ENCODE peak calls at places on chromosomes 5 and 9, in four cellular contexts. Q is HepG2, E is GM12878, X is A549. K is an unnamed sample.

GRCh38 chr5:120942551-120942950 is 478.5 kb downstream of the PRR16 start:
- DNase-seq in Q (no peak), E (no peak), X (no peak), K (no peak)

GRCh38 chr5:947626-948471 is 55.2 kb downstream of the TRIP13 start:
- DNase-seq in Q (no peak), E (no peak), X (no peak), K (peak; percentile 82)

GRCh38 chr9:84169240-84169639 is 171.3 kb downstream of the SLC28A3 start:
- DNase-seq in Q (no peak), E (no peak), X (no peak), K (no peak)

GRCh38 chr5:54309237-54309636 is 1.1 kb downstream of the ARL15 start:
- DNase-seq in Q (no peak), E (no peak), X (no peak), K (peak; percentile 4)

GRCh38 chr5:110441035-110441434 is 285.4 kb downstream of the TMEM232 start:
- DNase-seq in Q (peak; percentile 37), E (no peak), X (no peak), K (peak; percentile 32)

GRCh38 chr9:20419552-20419951 is 202.7 kb downstream of the MLLT3 start:
- DNase-seq in Q (no peak), E (no peak), X (no peak), K (peak; percentile 16)

GRCh38 chr5:149466457-149466972 is 84.7 kb downstream of the CSNK1A1 start:
- DNase-seq in Q (no peak), E (no peak), X (peak; percentile 58), K (peak; percentile 83)

GRCh38 chr5:105677291-105677690 is 1993.4 kb downstream of the EFNA5 start:
- DNase-seq in Q (no peak), E (no peak), X (no peak), K (no peak)

GRCh38 chr9:117546894-117547293 is 132.0 kb upstream of the ASTN2 start:
- DNase-seq in Q (no peak), E (no peak), X (no peak), K (no peak)

GRCh38 chr9:89183146-89183545 is 4.5 kb upstream of the SHC3 start:
- DNase-seq in Q (no peak), E (no peak), X (no peak), K (no peak)
- TF ChIP-seq CTCF in Q (peak; percentile 30), E (peak; percentile 17), X (no peak), K (no peak)

GRCh38 chr9:137454506-137455360 is 4.4 kb downstream of the NSMF start:
- DNase-seq in Q (peak; percentile 84), E (no peak), X (no peak), K (no peak)

GRCh38 chr9:137451976-137452760 is 7.0 kb downstream of the NSMF start:
- DNase-seq in Q (no peak), E (no peak), X (no peak), K (peak; percentile 43)

GRCh38 chr9:137453643-137454081 is 5.5 kb downstream of the NSMF start:
- DNase-seq in Q (peak; percentile 41), E (no peak), X (peak; percentile 43), K (peak; percentile 58)

GRCh38 chr9:137454145-137454505 is 5.0 kb downstream of the NSMF start:
- DNase-seq in Q (no peak), E (no peak), X (no peak), K (peak; percentile 49)

DNA sequence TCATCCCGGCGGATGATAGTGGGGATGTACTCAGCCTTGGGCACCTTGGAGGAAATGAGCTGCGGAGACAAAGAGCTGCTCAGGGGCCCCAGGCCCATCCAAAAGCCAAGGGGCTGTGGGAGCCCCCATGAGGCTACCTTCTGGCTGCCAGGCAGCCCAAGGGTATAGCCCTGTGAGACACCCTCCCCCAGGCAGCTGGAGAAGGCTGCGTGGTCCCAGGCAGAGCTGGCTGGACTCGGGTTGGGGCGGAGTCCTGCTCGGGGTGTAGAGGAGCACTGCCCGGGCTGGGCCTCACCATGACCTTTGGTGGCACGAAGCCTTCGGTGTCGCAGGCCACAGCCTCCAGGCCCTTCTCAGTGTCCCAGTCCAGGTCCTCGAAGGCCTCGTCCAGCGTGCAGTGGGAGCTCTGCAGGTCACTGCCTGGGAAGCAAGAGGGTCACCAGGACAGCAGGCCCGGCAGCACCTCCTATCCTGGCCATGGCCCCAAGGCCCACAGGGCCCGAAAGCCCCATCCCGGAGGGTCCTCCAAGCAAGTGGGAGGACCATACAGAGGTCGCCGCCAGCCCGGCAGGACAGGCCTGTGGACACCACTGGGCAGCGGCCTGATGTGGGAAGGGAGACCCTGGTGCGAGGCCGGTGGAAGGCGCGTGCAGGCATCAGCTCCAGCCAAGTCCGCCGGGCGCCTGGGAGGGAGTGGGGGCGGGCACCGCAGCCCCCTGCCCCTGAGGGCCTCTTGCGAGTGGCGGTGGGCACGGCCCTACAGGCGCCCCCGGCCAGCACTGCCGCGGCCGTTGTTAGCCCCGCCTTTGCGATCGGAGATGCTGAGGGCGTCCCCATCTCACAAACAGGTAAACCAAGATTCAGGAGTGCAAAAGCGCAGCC is 6.1 kb downstream of the NSMF start:
- DNase-seq in Q (no peak), E (no peak), X (no peak), K (no peak)
- TF ChIP-seq MAX in Q (no peak), E (no peak), X (no peak), K (no peak)

GRCh38 chr9:98714833-98715232 is 6.1 kb upstream of the GABBR2 start:
- DNase-seq in Q (no peak), E (no peak), X (no peak), K (no peak)

GRCh38 chr9:98721643-98722042 is 12.9 kb upstream of the GABBR2 start:
- DNase-seq in Q (no peak), E (no peak), X (no peak), K (no peak)

GRCh38 chr9:98724810-98725530 is 16.2 kb upstream of the GABBR2 start:
- DNase-seq in Q (no peak), E (no peak), X (no peak), K (no peak)

GRCh38 chr9:98719055-98719454 is 10.3 kb upstream of the GABBR2 start:
- DNase-seq in Q (no peak), E (no peak), X (no peak), K (no peak)

DNA sequence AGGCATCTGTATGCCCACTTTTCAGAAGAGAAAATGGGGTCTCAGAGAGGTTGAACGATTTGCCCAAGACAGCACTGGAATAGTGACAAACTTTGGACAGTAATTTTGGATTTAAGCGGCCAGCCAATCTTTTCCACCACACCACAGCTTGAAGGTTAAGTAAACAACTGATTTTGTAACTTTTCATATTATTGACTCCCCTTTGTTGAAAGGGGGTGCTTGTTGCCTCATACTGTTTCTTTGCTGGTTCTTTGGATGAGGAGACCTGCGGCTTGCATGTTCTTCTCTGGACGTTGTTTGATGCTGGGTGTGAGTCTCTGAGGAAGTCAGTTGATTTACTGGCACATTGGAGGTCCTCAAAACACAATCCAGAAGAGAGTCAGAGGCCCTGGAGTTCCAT is 11.7 kb upstream of the GABBR2 start:
- DNase-seq in Q (no peak), E (no peak), X (no peak), K (no peak)
- TF ChIP-seq MYC in Q (no peak), E (no peak), X (no peak), K (no peak)

GRCh38 chr5:113508756-113509155 is 4.7 kb upstream of the YTHDC2 start:
- DNase-seq in Q (no peak), E (no peak), X (no peak), K (no peak)

GRCh38 chr5:113512341-113512740 is 1.2 kb upstream of the YTHDC2 start:
- DNase-seq in Q (no peak), E (no peak), X (no peak), K (no peak)

GRCh38 chr5:113514263-113514590 is 733 bp downstream of the YTHDC2 start:
- DNase-seq in Q (peak; percentile 17), E (no peak), X (no peak), K (no peak)

GRCh38 chr5:113513384-113514262 is at the start of gene YTHDC2:
- DNase-seq in Q (peak; percentile 77), E (peak; percentile 42), X (peak; percentile 51), K (peak; percentile 90)

GRCh38 chr5:113510836-113511451 is 2.5 kb upstream of the YTHDC2 start:
- DNase-seq in Q (peak; percentile 50), E (no peak), X (no peak), K (peak; percentile 57)
- TF ChIP-seq CTCF in Q (peak; percentile 59), E (peak; percentile 70), X (peak; percentile 65), K (no peak)

GRCh38 chr5:102341918-102342317 is 45.8 kb upstream of the SLCO4C1 start:
- DNase-seq in Q (no peak), E (no peak), X (no peak), K (no peak)
- TF ChIP-seq MAX in Q (no peak), E (no peak), X (no peak), K (no peak)

DNA sequence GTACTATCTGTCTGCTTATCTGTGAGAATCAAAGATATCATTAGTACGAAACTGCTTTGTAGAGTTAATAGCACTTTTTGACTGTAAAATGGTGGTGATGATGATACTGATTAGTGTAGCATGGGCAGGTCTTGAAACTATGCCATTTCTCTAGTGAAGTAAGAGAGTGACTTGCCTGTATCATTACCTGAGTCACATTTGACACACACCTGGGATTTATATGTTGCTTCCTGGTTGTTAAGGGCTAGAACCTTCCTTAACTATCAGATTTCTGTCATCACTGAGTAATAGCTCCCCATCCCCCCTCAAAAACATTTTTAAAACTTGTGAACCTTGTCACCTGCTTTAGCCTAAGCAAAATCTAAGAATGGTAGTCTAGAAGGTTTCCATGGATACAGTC is 135.6 kb upstream of the RORB start:
- DNase-seq in Q (no peak), E (no peak), X (no peak), K (no peak)
- TF ChIP-seq MYC in Q (no peak), E (no peak), X (no peak), K (no peak)

DNA sequence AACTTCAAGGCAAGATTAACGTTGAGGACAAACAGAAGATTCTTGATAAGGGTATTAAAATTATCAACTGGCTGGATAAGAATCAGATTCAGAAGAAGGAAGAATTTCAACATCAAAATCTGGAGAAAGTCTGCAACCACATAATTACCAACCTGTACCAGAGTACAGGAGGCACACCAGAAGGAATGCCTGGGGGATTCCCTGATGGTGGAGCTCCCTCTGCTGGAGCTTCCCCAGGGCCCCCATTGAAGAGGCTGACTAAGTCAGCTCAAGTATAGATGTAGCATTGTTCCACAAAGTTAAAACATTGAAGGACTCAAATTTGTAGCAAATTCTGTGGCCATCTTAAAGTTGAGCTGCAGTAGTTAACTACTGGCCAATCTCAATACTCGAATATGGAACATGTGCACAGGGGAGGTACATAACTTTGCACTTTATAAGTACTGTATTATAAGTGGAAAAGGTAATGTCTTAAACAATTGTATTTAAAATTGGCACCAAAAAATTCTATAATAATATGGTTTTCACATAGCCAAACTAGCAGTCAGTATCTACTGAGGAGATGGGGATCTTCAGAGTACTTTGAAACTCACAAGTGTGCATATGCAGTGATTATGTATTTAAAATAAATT is 237.5 kb downstream of the CHSY3 start:
- DNase-seq in Q (no peak), E (no peak), X (peak; percentile 24), K (peak; percentile 25)
- TF ChIP-seq CTCF in Q (peak; percentile 36), E (peak; percentile 61), X (peak; percentile 21), K (peak; percentile 55)

K was measured in NB4.